ENCODE peak calls at places on chromosomes 6 and 20, in ten cellular contexts. A is Peyer's patch; P is ascending aorta; W is upper lobe of right lung; Y is IMR-90; C is CD4-positive, CD25-positive, alpha-beta regulatory T cell; G is tibial nerve; R is stomach; T is GM23338; U is heart left ventricle. X is an unnamed sample.

GRCh38 chr20:4581838-4582237 is 139.9 kb upstream of the PRND start:
- DNase-seq in A (no peak), G (no peak), Y (no peak), C (no peak), R (no peak), W (no peak), P (no peak), U (no peak), T (peak; percentile 74), X (no peak)

GRCh38 chr6:4943716-4944115 is 60.1 kb downstream of the RPP40 start:
- DNase-seq in A (no peak), C (no peak), W (no peak), T (no peak), P (no peak), R (no peak), Y (peak; percentile 18), G (no peak), U (no peak), X (no peak)

GRCh38 chr6:105301072-105301503 is 101.8 kb downstream of the PREP start:
- DNase-seq in C (no peak), A (no peak), R (no peak), T (no peak), Y (peak; percentile 29), U (peak; percentile 35), W (no peak), P (no peak), G (no peak), X (no peak)

GRCh38 chr6:90187437-90188049 is 109.1 kb downstream of the BACH2 start:
- DNase-seq in R (no peak), U (no peak), T (no peak), W (no peak), P (no peak), G (no peak), Y (no peak), C (no peak), A (no peak), X (no peak)

GRCh38 chr6:119147101-119148053 is 68.9 kb upstream of the FAM184A start:
- DNase-seq in G (no peak), P (no peak), A (peak; percentile 68), U (no peak), W (peak; percentile 68), R (peak; percentile 37), C (no peak), Y (peak; percentile 98), T (no peak), X (no peak)

GRCh38 chr20:35561268-35561667 is 19.4 kb downstream of the ERGIC3 start:
- DNase-seq in C (no peak), R (no peak), Y (peak; percentile 59), G (no peak), U (no peak), P (no peak), T (peak; percentile 78), W (peak; percentile 66), A (no peak), X (peak; percentile 14)

GRCh38 chr6:131488780-131489179 is 84.2 kb upstream of the ARG1 start:
- DNase-seq in G (no peak), T (no peak), A (no peak), Y (peak; percentile 1), P (no peak), W (no peak), R (no peak), C (no peak), U (no peak), X (no peak)

GRCh38 chr6:96939019-96939805 is 14.7 kb downstream of the KLHL32 start:
- DNase-seq in R (no peak), A (no peak), P (no peak), W (no peak), C (no peak), Y (peak; percentile 29), U (no peak), G (no peak), T (no peak), X (no peak)

GRCh38 chr6:127952831-127953230 is 52.0 kb upstream of the THEMIS start:
- DNase-seq in G (no peak), P (no peak), W (no peak), R (no peak), Y (no peak), C (no peak), A (no peak), U (no peak), T (no peak), X (no peak)

GRCh38 chr20:50151034-50151743 is 2.3 kb downstream of the PEDS1 start:
- DNase-seq in T (peak; percentile 60), Y (no peak), U (no peak), P (no peak), R (peak; percentile 73), G (no peak), C (no peak), A (no peak), W (no peak), X (no peak)

GRCh38 chr6:5610640-5611039 is 349.3 kb downstream of the FARS2 start:
- DNase-seq in P (no peak), Y (no peak), W (no peak), C (no peak), T (no peak), G (no peak), U (no peak), A (no peak), R (no peak), X (no peak)

GRCh38 chr6:157868835-157869234 is 45.8 kb downstream of the SNX9 start:
- DNase-seq in T (no peak), G (no peak), A (no peak), W (no peak), U (no peak), C (no peak), R (no peak), P (no peak), Y (no peak), X (no peak)

GRCh38 chr20:58389324-58389967 is 417 bp downstream of the VAPB start:
- DNase-seq in T (peak; percentile 59), P (no peak), Y (peak; percentile 32), A (no peak), U (peak; percentile 49), R (peak; percentile 42), G (no peak), W (no peak), C (no peak), X (no peak)

GRCh38 chr20:57711311-57711712 is 1.5 kb upstream of the PMEPA1 start:
- DNase-seq in T (no peak), G (no peak), Y (no peak), A (no peak), R (no peak), U (no peak), C (no peak), P (no peak), W (no peak), X (no peak)

GRCh38 chr6:113909224-113909856 is 52.2 kb downstream of the MARCKS start:
- DNase-seq in A (no peak), G (no peak), R (no peak), C (peak; percentile 40), Y (peak; percentile 79), W (no peak), U (no peak), P (no peak), T (peak; percentile 89), X (peak; percentile 30)

GRCh38 chr6:75602164-75602896 is 650 bp downstream of the SENP6 start:
- DNase-seq in A (no peak), R (peak; percentile 47), Y (peak; percentile 42), T (peak; percentile 66), G (no peak), W (no peak), U (peak; percentile 58), P (no peak), C (peak; percentile 69), X (no peak)

GRCh38 chr6:149450679-149451360 is 34.0 kb downstream of the ZC3H12D start:
- DNase-seq in A (peak; percentile 73), G (no peak), Y (no peak), R (peak; percentile 50), P (no peak), U (peak; percentile 45), T (peak; percentile 54), W (peak; percentile 81), C (no peak), X (no peak)
- H3K4me3 ChIP-seq in A (peak overlapping the region; percentile 33), G (peak overlapping the region; percentile 18), Y (no peak overlapping the region), R (peak overlapping the region; percentile 63), P (peak overlapping the region; percentile 52), U (peak overlapping the region; percentile 58), T (peak overlapping the region; percentile 63), W (peak overlapping the region; percentile 56), C (no peak overlapping the region), X (no peak overlapping the region)

DNA sequence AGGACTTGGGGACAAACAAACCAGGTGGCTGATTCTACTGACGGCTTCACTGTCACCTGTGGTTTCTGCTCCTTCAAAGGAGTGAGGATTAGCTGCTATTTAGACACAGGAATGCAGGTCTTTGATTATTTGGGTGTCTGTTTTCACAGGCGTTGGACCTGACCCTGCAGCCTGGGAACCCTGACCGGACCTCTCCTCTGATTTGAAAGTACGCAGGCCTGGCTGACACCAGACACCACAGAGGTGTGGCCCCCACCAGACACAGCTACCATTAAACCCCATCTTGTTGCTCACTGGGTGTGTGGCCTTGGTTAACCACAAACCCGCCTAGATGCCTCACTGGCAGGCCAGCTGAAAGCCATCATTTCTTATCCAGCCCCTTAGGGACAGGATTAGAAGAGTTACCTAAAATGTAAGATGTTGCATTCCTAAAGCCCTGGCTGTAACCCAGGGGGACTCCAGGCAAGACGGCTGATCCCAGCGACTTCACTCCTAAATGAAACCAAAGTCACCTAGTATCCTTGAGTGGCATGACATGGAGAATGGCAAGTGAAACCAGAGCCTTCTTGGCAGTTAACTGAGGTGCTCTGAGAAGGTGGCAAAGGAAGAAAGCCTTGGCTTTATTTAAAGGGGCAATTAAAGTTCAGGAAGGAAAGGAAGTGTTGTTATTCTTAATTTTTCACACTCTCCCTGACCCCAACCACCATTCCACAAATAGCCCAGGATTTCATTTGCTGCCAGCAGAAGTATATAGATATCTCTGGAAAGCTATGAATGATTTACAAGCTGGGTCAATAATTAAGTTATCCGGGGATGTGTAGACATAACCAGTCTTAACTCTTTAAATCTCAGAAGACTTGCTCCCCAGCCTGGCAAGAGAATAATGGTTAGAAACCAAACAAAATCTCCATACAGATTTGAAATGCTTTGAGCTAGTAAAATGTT is 169.9 kb downstream of the QRSL1 start:
- DNase-seq in R (no peak), Y (peak; percentile 26), C (no peak), W (no peak), P (no peak), T (no peak), A (no peak), G (no peak), U (no peak), X (no peak)
- H3K4me1 ChIP-seq in R (no peaks in the 10 kb centered on the region), Y (peaks cover 2% of the 10 kb centered on the region), C (no peaks in the 10 kb centered on the region), W (no peaks in the 10 kb centered on the region), P (no peaks in the 10 kb centered on the region), T (peaks cover 23% of the 10 kb centered on the region), A (no peaks in the 10 kb centered on the region), G (no peaks in the 10 kb centered on the region), U (no peaks in the 10 kb centered on the region), X (no peaks in the 10 kb centered on the region)

DNA sequence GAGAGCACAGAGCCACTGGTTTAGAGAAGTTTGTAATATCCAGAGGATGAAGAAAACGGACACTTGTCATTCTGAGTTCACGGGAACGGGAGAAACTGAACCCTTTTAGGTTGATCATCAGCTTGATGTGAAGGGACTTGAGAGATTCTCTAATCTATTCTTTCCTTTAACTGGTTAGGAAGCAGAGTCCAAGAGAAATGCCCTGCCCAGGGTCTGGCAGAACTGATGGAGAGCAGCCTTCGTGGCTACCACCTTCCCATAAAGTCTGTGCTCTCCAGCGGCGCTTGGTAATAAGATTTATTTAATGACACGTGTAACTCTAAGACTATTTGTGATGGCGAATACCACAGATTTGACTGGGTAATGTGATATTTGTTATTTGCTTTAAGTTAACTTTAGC is 36.0 kb downstream of the E2F3 start:
- DNase-seq in R (no peak), P (no peak), A (no peak), U (no peak), C (no peak), W (no peak), G (no peak), Y (no peak), T (no peak), X (no peak)
- H3K36me3 ChIP-seq in R (no peaks in the 10 kb centered on the region), P (no peaks in the 10 kb centered on the region), A (no peaks in the 10 kb centered on the region), U (peaks cover 4% of the 10 kb centered on the region), C (peaks cover 6% of the 10 kb centered on the region), W (no peaks in the 10 kb centered on the region), G (no peaks in the 10 kb centered on the region), Y (peaks cover 10% of the 10 kb centered on the region), T (no peaks in the 10 kb centered on the region), X (no peaks in the 10 kb centered on the region)

GRCh38 chr6:152272486-152272885 is 364.7 kb downstream of the SYNE1 start:
- DNase-seq in Y (no peak), C (no peak), P (no peak), G (no peak), R (no peak), T (no peak), A (no peak), U (no peak), W (no peak), X (no peak)
- H3K4me3 ChIP-seq in Y (no peak overlapping the region), C (no peak overlapping the region), P (peak overlapping the region; percentile 7), G (no peak overlapping the region), R (no peak overlapping the region), T (no peak overlapping the region), A (no peak overlapping the region), U (no peak overlapping the region), W (no peak overlapping the region), X (no peak overlapping the region)

X was measured in naive thymus-derived CD4-positive, alpha-beta T cell.